ENCODE peak calls at places on chromosomes 6 and 20, in four cellular contexts. D, C, M and O are unnamed samples.

GRCh38 chr6:31053873-31054272 is 43.6 kb downstream of the MUC22 start:
- DNase-seq in D (no peak), C (no peak), M (no peak), O (no peak)

GRCh38 chr20:38165966-38166706 is 1.1 kb upstream of the TGM2 start:
- DNase-seq in D (no peak), C (no peak), M (no peak), O (no peak)

GRCh38 chr6:155628315-155628714 is 172.7 kb upstream of the NOX3 start:
- DNase-seq in C (no peak), D (no peak), M (no peak), O (no peak)

GRCh38 chr6:106187424-106187982 is 101.4 kb downstream of the PRDM1 start:
- DNase-seq in D (no peak), M (no peak), C (no peak), O (no peak)

GRCh38 chr6:27479319-27480182 is 6.6 kb upstream of the ZNF184 start:
- DNase-seq in M (peak; percentile 18), D (peak; percentile 92), C (peak; percentile 84), O (peak; percentile 77)

GRCh38 chr20:32832664-32833063 is 12.9 kb downstream of the MAPRE1 start:
- DNase-seq in M (no peak), C (no peak), D (peak; percentile 40), O (no peak)

GRCh38 chr6:147322299-147323162 is 118.3 kb downstream of the STXBP5 start:
- DNase-seq in M (no peak), C (no peak), D (peak; percentile 38), O (no peak)

GRCh38 chr20:427401-427800 is 19.3 kb downstream of the RBCK1 start:
- DNase-seq in C (no peak), D (no peak), M (no peak), O (no peak)

GRCh38 chr6:16450285-16450684 is 211.9 kb downstream of the GMPR start:
- DNase-seq in M (no peak), D (no peak), C (no peak), O (no peak)

GRCh38 chr6:98957440-98957839 is 9.7 kb upstream of the FBXL4 start:
- DNase-seq in D (no peak), C (no peak), M (no peak), O (no peak)

GRCh38 chr6:106939848-106940247 is 34.7 kb downstream of the CD24 start:
- DNase-seq in C (no peak), M (no peak), D (no peak), O (no peak)

GRCh38 chr6:29792123-29793035 is 35.2 kb upstream of the HLA-G start:
- DNase-seq in M (no peak), C (no peak), D (peak; percentile 64), O (no peak)

GRCh38 chr6:139349464-139350020 is 24.9 kb downstream of the CITED2 start:
- DNase-seq in C (no peak), D (no peak), M (no peak), O (peak; percentile 87)

GRCh38 chr6:53728570-53729194 is 63.1 kb upstream of the KLHL31 start:
- DNase-seq in C (peak; percentile 78), M (no peak), D (peak; percentile 33), O (no peak)

GRCh38 chr6:79750806-79751205 is 119.7 kb downstream of the SH3BGRL2 start:
- DNase-seq in C (no peak), D (no peak), M (no peak), O (no peak)

GRCh38 chr20:37711987-37712961 is 18.4 kb downstream of the CTNNBL1 start:
- DNase-seq in C (no peak), M (no peak), D (no peak), O (no peak)

GRCh38 chr6:164409309-164410009 is 899.9 kb downstream of the C6orf118 start:
- DNase-seq in M (no peak), C (no peak), D (no peak), O (no peak)

GRCh38 chr6:3356824-3357420 is 98.2 kb downstream of the PSMG4 start:
- DNase-seq in C (no peak), D (no peak), M (no peak), O (no peak)

GRCh38 chr6:21885532-21886089 is 292.1 kb downstream of the SOX4 start:
- DNase-seq in M (no peak), C (peak; percentile 98), D (no peak), O (peak; percentile 50)

GRCh38 chr20:58697867-58698703 is 5.5 kb downstream of the NPEPL1 start:
- DNase-seq in C (no peak), D (no peak), M (no peak), O (no peak)

GRCh38 chr20:23602261-23602660 is 3.5 kb downstream of the CST9 start:
- DNase-seq in C (no peak), D (no peak), M (no peak), O (no peak)

GRCh38 chr6:32658268-32658897 is 8.1 kb downstream of the HLA-DQB1 start:
- DNase-seq in C (no peak), M (no peak), D (no peak), O (no peak)

GRCh38 chr6:153130515-153131036 is 506 bp downstream of the RGS17 start:
- DNase-seq in D (no peak), C (peak; percentile 30), M (no peak), O (no peak)

GRCh38 chr6:5869676-5870075 is 137.0 kb downstream of the NRN1 start:
- DNase-seq in D (no peak), C (no peak), M (no peak), O (no peak)

GRCh38 chr6:21610376-21610775 is 16.8 kb downstream of the SOX4 start:
- DNase-seq in C (no peak), D (no peak), M (no peak), O (no peak)

GRCh38 chr20:25035924-25036323 is 22.0 kb downstream of the ACSS1 start:
- DNase-seq in M (no peak), C (no peak), D (no peak), O (no peak)

GRCh38 chr6:121897337-121897760 is 461.9 kb downstream of the GJA1 start:
- DNase-seq in D (no peak), C (no peak), M (no peak), O (peak; percentile 44)

GRCh38 chr20:24780648-24781047 is 168.4 kb upstream of the CST7 start:
- DNase-seq in D (no peak), M (no peak), C (peak; percentile 48), O (no peak)

GRCh38 chr6:134073156-134073555 is 20.7 kb upstream of the SLC2A12 start:
- DNase-seq in D (no peak), C (no peak), M (no peak), O (no peak)

GRCh38 chr6:22098623-22099022 is 198.2 kb downstream of the PRL start:
- DNase-seq in C (no peak), M (no peak), D (no peak), O (no peak)

GRCh38 chr6:28657756-28658465 is 132.2 kb downstream of the GPX5 start:
- DNase-seq in M (no peak), C (peak; percentile 65), D (peak; percentile 50), O (no peak)

GRCh38 chr6:106975699-106976032 is 1.1 kb upstream of the CD24 start:
- DNase-seq in D (no peak), C (no peak), M (no peak), O (no peak)

GRCh38 chr6:21665101-21665435 is 71.5 kb downstream of the SOX4 start:
- DNase-seq in D (no peak), M (no peak), C (no peak), O (no peak)

GRCh38 chr20:59735486-59735885 is 131.1 kb downstream of the PHACTR3 start:
- DNase-seq in M (no peak), C (no peak), D (no peak), O (no peak)
- H3K27ac ChIP-seq in M (no peak overlapping the region), C (no peak overlapping the region), D (no peak overlapping the region), O (no peak overlapping the region)

DNA sequence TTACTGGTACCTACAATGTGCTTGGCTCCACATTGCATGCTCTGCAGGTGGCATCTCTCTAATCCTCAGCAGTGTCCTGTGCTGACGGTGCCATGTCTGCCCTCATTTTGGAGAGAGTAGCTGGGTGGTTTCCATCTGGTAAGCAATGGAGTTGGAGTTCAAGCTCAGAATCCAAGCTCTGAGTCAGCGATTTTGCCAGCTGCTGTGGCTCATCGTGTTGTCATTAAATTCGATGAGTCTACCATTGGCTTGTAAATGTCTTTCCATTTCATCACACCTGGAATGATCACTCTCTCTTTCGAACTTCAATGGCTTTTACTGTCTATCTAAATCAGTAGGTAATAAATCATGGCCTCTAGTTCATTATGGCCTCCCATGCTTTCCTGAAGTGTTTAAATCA is 378.5 kb upstream of the TSHZ2 start:
- DNase-seq in D (no peak), C (no peak), M (no peak), O (no peak)
- H3K27ac ChIP-seq in D (no peak overlapping the region), C (no peak overlapping the region), M (no peak overlapping the region), O (no peak overlapping the region)

GRCh38 chr20:44593721-44594120 is 11.3 kb downstream of the PKIG start:
- DNase-seq in M (no peak), C (no peak), D (no peak), O (no peak)
- H3K27ac ChIP-seq in M (no peak overlapping the region), C (no peak overlapping the region), D (no peak overlapping the region), O (no peak overlapping the region)

GRCh38 chr20:47597090-47597489 is 95.4 kb downstream of the NCOA3 start:
- DNase-seq in M (no peak), D (no peak), C (no peak), O (no peak)

GRCh38 chr20:47596003-47596571 is 94.4 kb downstream of the NCOA3 start:
- DNase-seq in D (no peak), C (no peak), M (no peak), O (no peak)

GRCh38 chr20:47603260-47603659 is 101.6 kb downstream of the NCOA3 start:
- DNase-seq in C (no peak), M (no peak), D (no peak), O (no peak)

GRCh38 chr20:47600967-47601547 is 99.4 kb downstream of the NCOA3 start:
- DNase-seq in D (no peak), C (no peak), M (no peak), O (no peak)

GRCh38 chr20:47598911-47599745 is 97.4 kb downstream of the NCOA3 start:
- DNase-seq in M (no peak), D (no peak), C (no peak), O (no peak)
- H3K27ac ChIP-seq in M (no peak overlapping the region), D (no peak overlapping the region), C (no peak overlapping the region), O (no peak overlapping the region)

DNA sequence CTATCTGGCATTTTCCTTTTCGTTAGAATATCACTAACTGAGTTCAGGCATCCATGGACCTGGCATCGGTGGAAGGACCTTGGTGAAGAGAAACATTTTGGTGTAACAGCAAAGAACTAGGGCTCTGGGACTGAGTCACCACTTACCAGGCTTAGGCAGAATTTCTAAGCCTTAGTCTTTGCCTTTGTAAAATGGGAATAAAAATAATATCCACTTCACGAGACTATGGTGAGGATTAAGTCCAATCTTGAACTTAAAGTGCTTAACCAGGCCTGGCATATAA is 42.0 kb upstream of the ENPP1 start:
- DNase-seq in M (no peak), C (no peak), D (no peak), O (no peak)
- H3K27ac ChIP-seq in M (no peak overlapping the region), C (no peak overlapping the region), D (no peak overlapping the region), O (no peak overlapping the region)

GRCh38 chr20:49790077-49790798 is 22.4 kb upstream of the SLC9A8 start:
- DNase-seq in C (no peak), D (no peak), M (no peak), O (no peak)
- H3K27ac ChIP-seq in C (no peak overlapping the region), D (peak overlapping the region; percentile 26), M (no peak overlapping the region), O (peak overlapping the region; percentile 12)